ENCODE peak calls at places on chromosomes 1 and 21, in eight cellular contexts. One of them, this sample, is unnamed.

GRCh38 chr1:20063861-20064292 is 6.1 kb upstream of the PLA2G5 start:
- DNase-seq in GM23338: no peak
- DNase-seq in A549: no peak
- DNase-seq in cardiac muscle cell: no peak
- DNase-seq in heart left ventricle: no peak
- DNase-seq in cardiac fibroblast: peak
- DNase-seq in heart right ventricle: no peak
- DNase-seq in esophagus squamous epithelium: no peak
- DNase-seq in this sample: no peak

GRCh38 chr1:1630965-1631792 is 794 bp upstream of the MMP23B start:
- DNase-seq in GM23338: peak
- DNase-seq in A549: no peak
- DNase-seq in cardiac muscle cell: peak
- DNase-seq in heart left ventricle: peak
- DNase-seq in cardiac fibroblast: peak
- DNase-seq in heart right ventricle: peak
- DNase-seq in esophagus squamous epithelium: no peak
- DNase-seq in this sample: peak

GRCh38 chr1:93608188-93609109 is 73.2 kb downstream of the BCAR3 start:
- DNase-seq in GM23338: no peak
- DNase-seq in A549: no peak
- DNase-seq in cardiac muscle cell: no peak
- DNase-seq in heart left ventricle: peak
- DNase-seq in cardiac fibroblast: peak
- DNase-seq in heart right ventricle: peak
- DNase-seq in esophagus squamous epithelium: no peak
- DNase-seq in this sample: no peak

GRCh38 chr1:203643213-203644045 is 16.8 kb downstream of the ATP2B4 start:
- DNase-seq in GM23338: no peak
- DNase-seq in A549: no peak
- DNase-seq in cardiac muscle cell: no peak
- DNase-seq in heart left ventricle: no peak
- DNase-seq in cardiac fibroblast: peak
- DNase-seq in heart right ventricle: no peak
- DNase-seq in esophagus squamous epithelium: no peak
- DNase-seq in this sample: no peak

GRCh38 chr1:85438353-85438752 is 26.6 kb downstream of the DDAH1 start:
- DNase-seq in GM23338: no peak
- DNase-seq in A549: no peak
- DNase-seq in cardiac muscle cell: no peak
- DNase-seq in heart left ventricle: peak
- DNase-seq in cardiac fibroblast: peak
- DNase-seq in heart right ventricle: peak
- DNase-seq in esophagus squamous epithelium: no peak
- DNase-seq in this sample: no peak

GRCh38 chr1:180343931-180344406 is 113.9 kb downstream of the LHX4 start:
- DNase-seq in GM23338: no peak
- DNase-seq in A549: no peak
- DNase-seq in cardiac muscle cell: peak
- DNase-seq in heart left ventricle: peak
- DNase-seq in cardiac fibroblast: peak
- DNase-seq in heart right ventricle: no peak
- DNase-seq in esophagus squamous epithelium: no peak
- DNase-seq in this sample: no peak

GRCh38 chr1:4654764-4655673 is 610 bp downstream of the AJAP1 start:
- DNase-seq in GM23338: no peak
- DNase-seq in A549: no peak
- DNase-seq in cardiac muscle cell: peak
- DNase-seq in heart left ventricle: no peak
- DNase-seq in cardiac fibroblast: no peak
- DNase-seq in heart right ventricle: no peak
- DNase-seq in esophagus squamous epithelium: no peak
- DNase-seq in this sample: no peak

GRCh38 chr1:82388679-82389078 is 587.9 kb downstream of the ADGRL2 start:
- DNase-seq in GM23338: no peak
- DNase-seq in A549: no peak
- DNase-seq in cardiac muscle cell: peak
- DNase-seq in heart left ventricle: no peak
- DNase-seq in cardiac fibroblast: peak
- DNase-seq in heart right ventricle: no peak
- DNase-seq in esophagus squamous epithelium: no peak
- DNase-seq in this sample: no peak

GRCh38 chr1:211828584-211829342 is 1.8 kb downstream of the LPGAT1 start:
- DNase-seq in GM23338: no peak
- DNase-seq in A549: no peak
- DNase-seq in cardiac muscle cell: no peak
- DNase-seq in heart left ventricle: no peak
- DNase-seq in cardiac fibroblast: peak
- DNase-seq in heart right ventricle: no peak
- DNase-seq in esophagus squamous epithelium: no peak
- DNase-seq in this sample: no peak

GRCh38 chr21:32918467-32919140 is 107.1 kb upstream of the OLIG2 start:
- DNase-seq in GM23338: no peak
- DNase-seq in A549: no peak
- DNase-seq in cardiac muscle cell: no peak
- DNase-seq in heart left ventricle: no peak
- DNase-seq in cardiac fibroblast: no peak
- DNase-seq in heart right ventricle: no peak
- DNase-seq in esophagus squamous epithelium: no peak
- DNase-seq in this sample: no peak

GRCh38 chr1:53137729-53138128 is 4.7 kb downstream of the SLC1A7 start:
- DNase-seq in GM23338: peak
- DNase-seq in A549: no peak
- DNase-seq in cardiac muscle cell: no peak
- DNase-seq in heart left ventricle: no peak
- DNase-seq in cardiac fibroblast: no peak
- DNase-seq in heart right ventricle: no peak
- DNase-seq in esophagus squamous epithelium: no peak
- DNase-seq in this sample: no peak
- TF ChIP-seq CTCF in GM23338: peak
- TF ChIP-seq CTCF in A549: no peak
- TF ChIP-seq CTCF in cardiac muscle cell: no peak
- TF ChIP-seq CTCF in heart left ventricle: no peak
- TF ChIP-seq CTCF in cardiac fibroblast: peak
- TF ChIP-seq CTCF in heart right ventricle: no peak
- TF ChIP-seq CTCF in esophagus squamous epithelium: no peak
- TF ChIP-seq CTCF in this sample: no peak

DNA sequence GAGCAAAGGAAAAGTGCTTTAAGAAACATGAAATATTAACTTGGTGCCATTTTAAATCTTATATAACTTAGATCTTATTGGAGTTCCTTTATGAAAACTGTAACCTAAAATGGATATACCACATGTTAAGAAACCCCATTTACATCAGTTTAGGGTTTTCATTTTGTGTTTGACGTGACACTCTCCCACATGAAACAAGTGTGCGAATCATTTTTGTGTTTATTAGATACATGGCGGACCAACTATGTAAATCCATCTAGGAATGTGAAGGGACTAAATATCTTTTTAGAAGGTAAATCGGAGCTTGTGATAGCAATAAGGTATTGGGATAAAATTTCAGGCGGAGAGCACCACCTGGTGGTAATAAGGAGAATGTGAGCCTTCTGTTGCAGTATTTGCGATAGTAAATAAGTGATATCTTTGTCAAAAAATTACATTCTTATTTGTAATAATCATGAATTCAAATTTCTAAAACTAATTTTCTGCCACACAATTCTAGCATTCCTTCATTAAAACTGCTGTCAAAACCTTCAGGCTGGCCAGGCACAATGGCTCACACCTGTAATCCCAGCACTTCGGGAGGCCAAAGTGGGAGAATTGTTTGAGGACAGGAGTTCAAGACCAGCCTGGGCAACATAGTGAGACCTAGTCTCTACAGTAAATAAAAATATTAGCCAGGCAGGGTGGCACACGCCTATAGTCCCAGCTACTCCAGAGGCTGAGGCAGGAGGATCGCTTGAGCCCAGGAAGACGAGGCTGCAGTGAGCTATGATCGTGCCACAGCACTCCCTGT is 31.3 kb downstream of the SMAP2 start:
- DNase-seq in GM23338: peak
- DNase-seq in A549: peak
- DNase-seq in cardiac muscle cell: peak
- DNase-seq in heart left ventricle: no peak
- DNase-seq in cardiac fibroblast: peak
- DNase-seq in heart right ventricle: peak
- DNase-seq in esophagus squamous epithelium: no peak
- DNase-seq in this sample: no peak
- TF ChIP-seq CTCF in GM23338: peak
- TF ChIP-seq CTCF in A549: peak
- TF ChIP-seq CTCF in cardiac muscle cell: peak
- TF ChIP-seq CTCF in heart left ventricle: peak
- TF ChIP-seq CTCF in cardiac fibroblast: peak
- TF ChIP-seq CTCF in heart right ventricle: peak
- TF ChIP-seq CTCF in esophagus squamous epithelium: peak
- TF ChIP-seq CTCF in this sample: peak

DNA sequence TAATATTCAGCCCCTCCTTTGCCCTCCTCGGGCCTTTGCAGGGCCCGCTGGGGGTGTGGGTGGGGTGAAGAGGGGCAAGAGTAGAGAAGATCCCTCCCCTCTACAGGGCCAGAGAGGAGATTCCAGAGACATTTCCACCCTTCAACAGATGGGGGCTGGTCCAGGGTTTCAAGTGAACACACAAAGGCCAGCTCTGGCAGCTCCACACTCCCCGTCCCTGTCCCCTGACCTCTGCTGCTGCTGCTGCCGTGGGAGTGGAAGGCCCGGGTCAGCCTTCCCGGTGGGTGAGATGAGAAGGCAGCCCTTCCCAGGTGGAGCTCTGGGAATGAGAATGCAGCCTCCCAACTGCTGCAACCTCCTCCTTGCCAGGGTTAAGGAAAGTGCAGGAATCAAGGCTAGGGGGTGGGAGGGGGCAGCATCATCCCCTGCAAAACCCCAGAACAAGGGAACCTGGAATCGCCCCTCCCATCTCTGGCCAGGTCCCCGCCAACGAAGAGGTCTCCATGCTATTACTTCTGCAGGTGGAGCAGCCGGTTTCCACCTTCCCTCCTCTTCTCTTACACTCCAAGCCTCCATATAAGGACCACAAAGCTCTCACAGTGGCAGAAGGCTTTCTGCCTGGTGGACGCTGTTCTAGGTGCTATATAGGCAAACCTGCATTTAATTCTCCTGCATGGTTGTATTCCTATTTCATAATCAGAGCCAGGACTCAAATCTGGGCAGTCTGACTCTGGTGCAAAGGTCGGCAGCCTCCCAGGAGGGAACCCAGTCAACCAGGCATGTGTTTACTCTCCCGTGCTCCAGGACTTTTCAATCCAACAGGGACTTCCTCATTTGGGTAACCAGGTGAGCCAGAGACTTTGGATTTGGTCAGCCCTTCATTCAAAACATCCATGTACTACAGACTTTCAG is 22.9 kb upstream of the ARHGEF10L start:
- DNase-seq in GM23338: peak
- DNase-seq in A549: no peak
- DNase-seq in cardiac muscle cell: no peak
- DNase-seq in heart left ventricle: no peak
- DNase-seq in cardiac fibroblast: no peak
- DNase-seq in heart right ventricle: no peak
- DNase-seq in esophagus squamous epithelium: no peak
- DNase-seq in this sample: no peak
- TF ChIP-seq CTCF in GM23338: no peak
- TF ChIP-seq CTCF in A549: no peak
- TF ChIP-seq CTCF in cardiac muscle cell: no peak
- TF ChIP-seq CTCF in heart left ventricle: no peak
- TF ChIP-seq CTCF in cardiac fibroblast: no peak
- TF ChIP-seq CTCF in heart right ventricle: no peak
- TF ChIP-seq CTCF in esophagus squamous epithelium: no peak
- TF ChIP-seq CTCF in this sample: no peak

GRCh38 chr1:200258447-200259375 is 151.1 kb downstream of the ZNF281 start:
- DNase-seq in GM23338: peak
- DNase-seq in A549: peak
- DNase-seq in cardiac muscle cell: no peak
- DNase-seq in heart left ventricle: no peak
- DNase-seq in cardiac fibroblast: peak
- DNase-seq in heart right ventricle: no peak
- DNase-seq in esophagus squamous epithelium: no peak
- DNase-seq in this sample: no peak
- TF ChIP-seq CTCF in GM23338: peak
- TF ChIP-seq CTCF in A549: peak
- TF ChIP-seq CTCF in cardiac muscle cell: peak
- TF ChIP-seq CTCF in heart left ventricle: no peak
- TF ChIP-seq CTCF in cardiac fibroblast: peak
- TF ChIP-seq CTCF in heart right ventricle: peak
- TF ChIP-seq CTCF in esophagus squamous epithelium: peak
- TF ChIP-seq CTCF in this sample: peak

GRCh38 chr1:87325982-87326738 is 2.5 kb upstream of the LMO4 start:
- DNase-seq in GM23338: peak
- DNase-seq in A549: peak
- DNase-seq in cardiac muscle cell: peak
- DNase-seq in heart left ventricle: no peak
- DNase-seq in cardiac fibroblast: peak
- DNase-seq in heart right ventricle: peak
- DNase-seq in esophagus squamous epithelium: no peak
- DNase-seq in this sample: no peak
- TF ChIP-seq CTCF in GM23338: peak
- TF ChIP-seq CTCF in A549: peak
- TF ChIP-seq CTCF in cardiac muscle cell: peak
- TF ChIP-seq CTCF in heart left ventricle: peak
- TF ChIP-seq CTCF in cardiac fibroblast: peak
- TF ChIP-seq CTCF in heart right ventricle: peak
- TF ChIP-seq CTCF in esophagus squamous epithelium: peak
- TF ChIP-seq CTCF in this sample: peak

GRCh38 chr1:240173836-240174235 is 82.2 kb downstream of the FMN2 start:
- DNase-seq in GM23338: no peak
- DNase-seq in A549: no peak
- DNase-seq in cardiac muscle cell: no peak
- DNase-seq in heart left ventricle: no peak
- DNase-seq in cardiac fibroblast: no peak
- DNase-seq in heart right ventricle: no peak
- DNase-seq in esophagus squamous epithelium: no peak
- DNase-seq in this sample: no peak
- TF ChIP-seq CTCF in GM23338: no peak
- TF ChIP-seq CTCF in A549: no peak
- TF ChIP-seq CTCF in cardiac muscle cell: no peak
- TF ChIP-seq CTCF in heart left ventricle: no peak
- TF ChIP-seq CTCF in cardiac fibroblast: no peak
- TF ChIP-seq CTCF in heart right ventricle: no peak
- TF ChIP-seq CTCF in esophagus squamous epithelium: no peak
- TF ChIP-seq CTCF in this sample: no peak

This sample was measured in CD14-positive monocyte.